ENCODE peak calls at places on chromosome 20, in five cellular contexts. D, E, Y, C and H are unnamed samples.

GRCh38 chr20:14829897-14830296 is 492.5 kb upstream of the FLRT3 start:
- DNase-seq in C (no peak), Y (peak; percentile 73), D (no peak), E (no peak), H (no peak)

GRCh38 chr20:17699931-17700351 is at the start of gene BANF2:
- DNase-seq in Y (no peak), D (no peak), C (no peak), E (no peak), H (no peak)

GRCh38 chr20:51372176-51372803 is 170.2 kb downstream of the NFATC2 start:
- DNase-seq in C (peak; percentile 41), E (peak; percentile 34), D (peak; percentile 43), Y (peak; percentile 68), H (no peak)

GRCh38 chr20:46407671-46407996 is 1.2 kb upstream of the ELMO2 start:
- DNase-seq in D (no peak), Y (no peak), E (no peak), C (no peak), H (no peak)

GRCh38 chr20:47559141-47559540 is 57.5 kb downstream of the NCOA3 start:
- DNase-seq in Y (no peak), C (no peak), E (no peak), D (no peak), H (no peak)

GRCh38 chr20:6122111-6122872 is 538 bp downstream of the FERMT1 start:
- DNase-seq in E (no peak), Y (no peak), C (no peak), D (peak; percentile 55), H (no peak)

GRCh38 chr20:23114018-23114417 is 27.9 kb upstream of the CD93 start:
- DNase-seq in C (no peak), E (no peak), D (no peak), Y (no peak), H (no peak)

GRCh38 chr20:603116-603640 is 6.9 kb downstream of the TCF15 start:
- DNase-seq in C (no peak), Y (no peak), E (no peak), D (no peak), H (no peak)

GRCh38 chr20:21513881-21514540 is at the start of gene NKX2-2:
- DNase-seq in C (no peak), Y (no peak), E (peak; percentile 89), D (peak; percentile 28), H (no peak)

GRCh38 chr20:58682656-58683055 is 9.9 kb upstream of the NPEPL1 start:
- DNase-seq in E (no peak), Y (no peak), C (no peak), D (peak; percentile 78), H (no peak)

GRCh38 chr20:1810926-1811620 is 84.1 kb upstream of the SIRPA start:
- DNase-seq in E (peak; percentile 75), C (no peak), D (peak; percentile 53), Y (no peak), H (peak; percentile 88)

GRCh38 chr20:8116067-8116811 is 15.8 kb upstream of the PLCB1 start:
- DNase-seq in D (peak; percentile 62), E (no peak), Y (no peak), C (no peak), H (no peak)

GRCh38 chr20:12371955-12372354 is 454.3 kb downstream of the BTBD3 start:
- DNase-seq in E (no peak), D (no peak), C (no peak), Y (no peak), H (no peak)

GRCh38 chr20:419556-420168 is 11.6 kb downstream of the RBCK1 start:
- DNase-seq in C (no peak), D (no peak), Y (no peak), E (no peak), H (no peak)

GRCh38 chr20:51500311-51500710 is 42.2 kb downstream of the NFATC2 start:
- DNase-seq in D (peak; percentile 31), Y (peak; percentile 75), C (no peak), E (peak; percentile 80), H (no peak)

GRCh38 chr20:41330941-41331340 is 9.7 kb upstream of the LPIN3 start:
- DNase-seq in C (no peak), D (no peak), Y (no peak), E (no peak), H (no peak)

GRCh38 chr20:23156170-23156841 is 70.2 kb upstream of the CD93 start:
- DNase-seq in E (no peak), Y (no peak), C (no peak), D (peak; percentile 81), H (peak; percentile 89)

GRCh38 chr20:25196701-25197120 is 1.2 kb downstream of the ENTPD6 start:
- DNase-seq in D (no peak), Y (no peak), C (no peak), E (no peak), H (peak; percentile 95)

GRCh38 chr20:62043131-62043914 is 22.4 kb downstream of the TAF4 start:
- DNase-seq in E (no peak), C (no peak), D (no peak), Y (no peak), H (no peak)

GRCh38 chr20:36313936-36314335 is 7.8 kb downstream of the DLGAP4 start:
- DNase-seq in D (no peak), C (no peak), E (no peak), Y (no peak), H (peak; percentile 47)

GRCh38 chr20:5065489-5066383 is 54.0 kb downstream of the PCNA start:
- DNase-seq in E (no peak), D (peak; percentile 95), C (no peak), Y (no peak), H (no peak)

GRCh38 chr20:642398-643174 is 10.4 kb downstream of the SRXN1 start:
- DNase-seq in C (no peak), D (no peak), E (no peak), Y (no peak), H (no peak)

GRCh38 chr20:11544029-11544678 is 373.5 kb upstream of the BTBD3 start:
- DNase-seq in C (no peak), E (peak; percentile 61), D (peak; percentile 40), Y (peak; percentile 76), H (no peak)

GRCh38 chr20:50982372-50982771 is 23.8 kb downstream of the MOCS3 start:
- DNase-seq in E (no peak), D (peak; percentile 61), Y (no peak), C (no peak), H (no peak)